ENCODE peak calls at places on chromosomes 4 and X, in four cellular contexts. M, C, D and Y are unnamed samples.

GRCh38 chr4:70715097-70715496 is 6.7 kb upstream of the RUFY3 start:
- DNase-seq in M (peak; percentile 25), C (no peak), D (no peak), Y (no peak)

GRCh38 chr4:143558823-143559756 is 45.6 kb downstream of the SMARCA5 start:
- DNase-seq in M (peak; percentile 70), C (no peak), D (peak; percentile 87), Y (peak; percentile 18)

GRCh38 chr4:1205641-1206298 is 33.4 kb upstream of the SPON2 start:
- DNase-seq in M (no peak), C (no peak), D (peak; percentile 11), Y (no peak)

GRCh38 chrX:107827852-107828251 is 2.2 kb downstream of the MID2 start:
- DNase-seq in M (peak; percentile 30), C (no peak), D (no peak), Y (no peak)

GRCh38 chrX:65528705-65529340 is 5.8 kb downstream of the LAS1L start:
- DNase-seq in M (peak; percentile 31), C (no peak), D (peak; percentile 43), Y (no peak)

GRCh38 chr4:4386736-4387392 is at the start of gene NSG1:
- DNase-seq in M (peak; percentile 33), C (no peak), D (no peak), Y (no peak)

GRCh38 chr4:19327364-19327763 is 924.3 kb upstream of the SLIT2 start:
- DNase-seq in M (no peak), C (no peak), D (no peak), Y (no peak)

GRCh38 chrX:10482262-10482661 is 138.1 kb downstream of the MID1 start:
- DNase-seq in M (no peak), C (no peak), D (no peak), Y (no peak)

GRCh38 chr4:1200425-1201035 is 28.1 kb upstream of the SPON2 start:
- DNase-seq in M (peak; percentile 34), C (peak; percentile 87), D (peak; percentile 29), Y (peak; percentile 34)

GRCh38 chrX:50747471-50747900 is 66.5 kb downstream of the SHROOM4 start:
- DNase-seq in M (peak; percentile 8), C (no peak), D (no peak), Y (no peak)

GRCh38 chr4:118889313-118889694 is 650 bp downstream of the SYNPO2 start:
- DNase-seq in M (no peak), C (no peak), D (no peak), Y (no peak)

GRCh38 chrX:89034679-89035078 is 287.7 kb downstream of the CPXCR1 start:
- DNase-seq in M (no peak), C (no peak), D (no peak), Y (no peak)

GRCh38 chrX:39953879-39954278 is 143.9 kb downstream of the BCOR start:
- DNase-seq in M (no peak), C (peak; percentile 8), D (peak; percentile 87), Y (peak; percentile 48)

GRCh38 chr4:114378306-114378903 is 220.2 kb upstream of the UGT8 start:
- DNase-seq in M (no peak), C (peak; percentile 15), D (no peak), Y (no peak)

GRCh38 chr4:110055014-110055768 is 142.5 kb downstream of the EGF start:
- DNase-seq in M (peak; percentile 37), C (no peak), D (no peak), Y (peak; percentile 65)

GRCh38 chr4:185811509-185812364 is at the start of gene SORBS2:
- DNase-seq in M (peak; percentile 40), C (no peak), D (peak; percentile 80), Y (peak; percentile 77)

GRCh38 chr4:186499467-186499866 is 55.9 kb downstream of the MTNR1A start:
- DNase-seq in M (no peak), C (no peak), D (no peak), Y (no peak)

GRCh38 chr4:83387922-83388676 is 53.5 kb upstream of the HPSE start:
- DNase-seq in M (peak; percentile 49), C (no peak), D (peak; percentile 20), Y (no peak)

GRCh38 chr4:109207060-109207459 is 95.4 kb downstream of the COL25A1 start:
- DNase-seq in M (no peak), C (peak; percentile 36), D (no peak), Y (peak; percentile 2)

GRCh38 chr4:100042711-100043110 is 92.6 kb upstream of the H2AZ1 start:
- DNase-seq in M (no peak), C (no peak), D (no peak), Y (no peak)

GRCh38 chr4:1621996-1622637 is 62.0 kb downstream of the FAM53A start:
- DNase-seq in M (no peak), C (no peak), D (no peak), Y (no peak)

GRCh38 chr4:106495498-106495897 is 126.9 kb upstream of the GIMD1 start:
- DNase-seq in M (no peak), C (no peak), D (no peak), Y (no peak)

GRCh38 chr4:107835409-107835808 is 10.7 kb downstream of the SGMS2 start:
- DNase-seq in M (no peak), C (no peak), D (no peak), Y (no peak)

GRCh38 chr4:174217273-174218126 is 66.0 kb downstream of the FBXO8 start:
- DNase-seq in M (peak; percentile 39), C (no peak), D (peak; percentile 33), Y (no peak)

GRCh38 chrX:24245201-24245600 is 68.7 kb downstream of the SUPT20HL2 start:
- DNase-seq in M (no peak), C (no peak), D (no peak), Y (no peak)

GRCh38 chrX:124493984-124494383 is 147.6 kb downstream of the SH2D1A start:
- DNase-seq in M (no peak), C (no peak), D (no peak), Y (no peak)

DNA sequence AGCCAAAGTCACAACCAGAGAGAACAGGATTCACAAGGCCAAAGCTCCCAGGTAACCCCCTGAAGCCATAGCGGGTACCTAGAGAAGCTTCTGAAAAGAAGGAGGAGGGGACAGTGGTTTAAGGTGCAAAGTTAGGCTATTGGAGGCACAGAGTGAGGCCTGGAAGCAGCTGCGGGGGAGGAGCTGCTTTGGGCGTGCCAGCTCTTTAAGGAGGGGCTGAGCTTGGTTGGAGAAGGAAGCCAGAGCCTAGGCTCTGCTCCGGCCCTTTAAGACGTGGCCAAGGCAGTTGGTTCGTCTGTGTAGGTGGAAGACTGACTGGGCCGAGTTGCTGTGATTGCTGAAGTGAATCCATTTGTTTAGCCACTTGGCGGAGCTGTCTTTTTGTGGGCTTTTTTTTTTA is 1.5 kb downstream of the KLF8 start:
- DNase-seq in M (peak; percentile 18), C (no peak), D (peak; percentile 41), Y (peak; percentile 7)
- TF ChIP-seq CTCF in M (no peak), C (no peak), D (no peak), Y (no peak)

GRCh38 chrX:12412561-12412960 is 274.3 kb downstream of the FRMPD4 start:
- DNase-seq in M (no peak), C (no peak), D (no peak), Y (no peak)

GRCh38 chrX:12405306-12405705 is 267.0 kb downstream of the FRMPD4 start:
- DNase-seq in M (no peak), C (no peak), D (no peak), Y (no peak)

GRCh38 chrX:12411831-12412230 is 273.6 kb downstream of the FRMPD4 start:
- DNase-seq in M (no peak), C (no peak), D (no peak), Y (no peak)

DNA sequence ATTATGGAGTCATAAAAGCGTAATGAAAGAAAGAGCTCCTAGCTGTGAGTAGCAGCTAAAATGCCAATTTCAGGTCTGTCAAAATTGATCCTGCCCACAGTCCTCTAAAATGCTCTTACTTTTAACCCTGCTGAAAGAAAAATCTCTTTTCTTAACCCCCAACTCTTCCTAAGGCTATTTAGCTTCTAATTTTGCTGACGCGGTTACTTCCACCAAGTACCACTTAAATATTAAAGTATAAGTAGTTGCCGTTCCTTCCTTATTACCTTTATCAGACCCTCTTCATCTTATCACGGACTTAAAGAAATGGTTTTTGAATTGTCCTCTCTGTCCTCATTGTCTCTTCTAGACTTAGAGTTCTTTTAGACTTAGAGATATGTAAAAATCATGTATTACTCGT is 272.2 kb downstream of the FRMPD4 start:
- DNase-seq in M (no peak), C (no peak), D (no peak), Y (no peak)
- H3K27me3 ChIP-seq in M (peaks cover 4% of the 10 kb centered on the region), C (no peaks in the 10 kb centered on the region), D (no peaks in the 10 kb centered on the region), Y (no peaks in the 10 kb centered on the region)

DNA sequence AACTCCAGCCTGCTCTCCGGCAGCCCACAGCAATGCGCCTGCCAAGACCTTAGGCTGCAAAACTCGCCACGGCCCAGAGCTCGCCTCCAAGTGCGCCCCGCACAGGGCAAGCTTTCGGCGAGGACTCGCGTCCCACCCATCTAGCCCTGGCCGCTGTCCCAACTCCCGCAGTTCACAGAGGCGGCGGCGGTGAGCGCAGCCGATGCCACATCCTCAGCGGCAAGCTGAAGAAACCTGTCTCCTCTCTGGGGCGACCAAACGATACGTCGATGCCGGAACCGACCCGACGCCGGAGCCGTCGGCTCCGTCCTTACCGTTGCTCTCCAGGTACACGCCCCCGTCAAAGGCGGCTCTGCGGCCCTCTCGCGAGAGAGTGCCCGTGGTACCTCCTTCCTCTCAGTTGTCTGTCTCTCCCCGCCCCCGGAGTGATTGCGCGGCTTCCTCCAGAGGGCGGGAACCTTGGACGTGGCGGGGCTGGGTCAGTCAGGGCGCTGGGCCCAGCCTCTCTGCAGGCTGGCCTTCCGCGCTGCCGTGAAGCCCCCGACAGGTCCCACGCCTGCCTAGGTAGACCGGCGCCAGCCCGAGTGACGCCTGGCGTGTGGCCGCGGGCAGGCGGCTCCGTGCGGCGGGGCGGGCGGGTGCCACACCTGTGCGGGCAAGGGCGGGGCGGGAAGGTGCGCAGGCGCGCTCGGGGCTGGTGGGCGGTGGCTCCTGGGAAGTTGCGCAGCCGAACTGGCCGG is 380 bp upstream of the RAB33B start:
- DNase-seq in M (peak; percentile 99), C (peak; percentile 93), D (peak; percentile 98), Y (peak; percentile 87)
- TF ChIP-seq CTCF in M (no peak), C (no peak), D (peak; percentile 23), Y (no peak)

DNA sequence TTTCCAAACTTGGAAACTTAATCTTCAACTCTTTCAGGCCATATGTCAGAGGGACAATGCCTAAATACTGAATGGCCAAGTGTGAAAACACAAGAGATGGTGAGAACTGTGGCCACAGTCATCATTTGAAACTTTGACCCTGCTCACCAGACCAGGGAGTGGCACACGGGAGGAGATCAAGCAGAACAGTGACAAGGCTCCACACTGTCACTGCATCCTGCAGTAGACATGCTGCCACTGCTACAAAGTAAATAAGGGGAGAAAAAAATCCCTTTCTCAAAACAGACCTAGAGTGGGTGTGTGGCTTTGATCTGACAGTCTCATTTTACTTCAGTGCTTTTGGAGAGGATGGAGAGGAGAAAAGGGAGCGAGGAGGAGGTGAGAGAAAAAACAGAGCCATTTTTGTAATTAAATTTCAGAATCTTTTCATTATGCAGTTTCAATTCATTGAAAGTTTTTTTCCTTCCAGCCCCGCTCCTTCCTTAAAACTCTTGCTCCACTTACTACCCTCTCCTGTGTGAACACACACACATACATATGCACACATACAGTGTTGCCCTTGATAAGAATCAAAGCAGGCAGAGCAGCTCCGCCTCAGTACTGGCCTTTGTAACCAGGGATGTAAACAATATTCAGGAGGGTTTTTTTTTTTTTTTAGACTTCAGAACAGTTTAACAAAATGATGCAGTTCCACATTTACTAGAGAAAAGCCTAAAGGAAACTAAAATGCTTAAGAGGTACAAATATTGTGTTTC is 34.4 kb downstream of the NEXMIF start:
- DNase-seq in M (no peak), C (no peak), D (no peak), Y (no peak)
- H3K27me3 ChIP-seq in M (no peaks in the 10 kb centered on the region), C (no peaks in the 10 kb centered on the region), D (no peaks in the 10 kb centered on the region), Y (no peaks in the 10 kb centered on the region)

DNA sequence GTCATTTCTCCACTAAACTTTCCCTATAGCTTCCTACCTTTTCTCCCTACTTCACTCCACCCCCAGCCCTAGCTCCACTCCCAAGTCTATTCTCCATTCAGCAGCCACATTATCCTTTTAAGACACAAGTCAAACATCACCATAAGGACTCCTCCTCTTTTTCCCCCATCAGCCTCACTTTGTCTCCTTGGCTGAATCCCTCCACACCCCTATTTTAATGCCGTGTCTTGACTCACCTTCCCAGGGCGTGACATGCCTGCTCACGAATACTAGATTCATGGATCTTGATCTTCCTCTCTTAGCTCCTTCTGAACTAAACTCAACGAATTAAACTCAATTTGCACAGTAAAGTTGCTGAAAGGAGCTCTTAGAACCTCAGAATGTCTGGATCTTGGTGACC is 281.9 kb downstream of the PTTG2 start:
- DNase-seq in M (no peak), C (no peak), D (no peak), Y (no peak)
- TF ChIP-seq CTCF in M (no peak), C (no peak), D (no peak), Y (no peak)